ENCODE peak calls at places on chromosomes 1 and 21, in ten cellular contexts. One of them, this sample, is unnamed.

GRCh38 chr1:37478451-37478871 is 4.1 kb downstream of the ZC3H12A start:
- DNase-seq in heart left ventricle: no peak
- DNase-seq in right lobe of liver: no peak
- DNase-seq in lower leg skin: no peak
- DNase-seq in A549: peak
- DNase-seq in HCT116: no peak
- DNase-seq in IMR-90: peak
- DNase-seq in transverse colon: peak
- DNase-seq in body of pancreas: peak
- DNase-seq in stomach: peak
- DNase-seq in this sample: no peak

GRCh38 chr21:33441489-33442477 is 38.0 kb downstream of the TMEM50B start:
- DNase-seq in right lobe of liver: no peak
- DNase-seq in A549: peak
- DNase-seq in IMR-90: peak
- DNase-seq in lower leg skin: no peak
- DNase-seq in body of pancreas: peak
- DNase-seq in HCT116: no peak
- DNase-seq in heart left ventricle: peak
- DNase-seq in transverse colon: peak
- DNase-seq in stomach: no peak
- DNase-seq in this sample: no peak

GRCh38 chr21:15908187-15908586 is 178.4 kb downstream of the USP25 start:
- DNase-seq in lower leg skin: no peak
- DNase-seq in transverse colon: no peak
- DNase-seq in stomach: no peak
- DNase-seq in right lobe of liver: no peak
- DNase-seq in IMR-90: peak
- DNase-seq in HCT116: no peak
- DNase-seq in heart left ventricle: no peak
- DNase-seq in A549: no peak
- DNase-seq in body of pancreas: no peak
- DNase-seq in this sample: no peak

GRCh38 chr1:157878059-157878458 is 36.5 kb upstream of the CD5L start:
- DNase-seq in A549: peak
- DNase-seq in heart left ventricle: no peak
- DNase-seq in stomach: no peak
- DNase-seq in transverse colon: no peak
- DNase-seq in lower leg skin: no peak
- DNase-seq in IMR-90: peak
- DNase-seq in HCT116: peak
- DNase-seq in right lobe of liver: no peak
- DNase-seq in body of pancreas: no peak
- DNase-seq in this sample: no peak

GRCh38 chr1:170663011-170663410 is 920 bp upstream of the PRRX1 start:
- DNase-seq in IMR-90: peak
- DNase-seq in A549: no peak
- DNase-seq in HCT116: no peak
- DNase-seq in right lobe of liver: no peak
- DNase-seq in body of pancreas: no peak
- DNase-seq in heart left ventricle: no peak
- DNase-seq in transverse colon: no peak
- DNase-seq in stomach: no peak
- DNase-seq in lower leg skin: no peak
- DNase-seq in this sample: no peak

GRCh38 chr1:215083408-215083961 is 948 bp downstream of the KCNK2 start:
- DNase-seq in HCT116: no peak
- DNase-seq in transverse colon: no peak
- DNase-seq in IMR-90: peak
- DNase-seq in stomach: no peak
- DNase-seq in lower leg skin: no peak
- DNase-seq in A549: no peak
- DNase-seq in heart left ventricle: no peak
- DNase-seq in right lobe of liver: no peak
- DNase-seq in body of pancreas: no peak
- DNase-seq in this sample: no peak

GRCh38 chr1:16905856-16906702 is 10.3 kb downstream of the RNU1-2 start:
- DNase-seq in IMR-90: peak
- DNase-seq in stomach: no peak
- DNase-seq in right lobe of liver: no peak
- DNase-seq in transverse colon: no peak
- DNase-seq in lower leg skin: no peak
- DNase-seq in A549: no peak
- DNase-seq in body of pancreas: no peak
- DNase-seq in heart left ventricle: no peak
- DNase-seq in HCT116: no peak
- DNase-seq in this sample: no peak

GRCh38 chr1:167922023-167922422 is 8.1 kb upstream of the ADCY10 start:
- DNase-seq in IMR-90: peak
- DNase-seq in stomach: no peak
- DNase-seq in heart left ventricle: no peak
- DNase-seq in transverse colon: no peak
- DNase-seq in A549: no peak
- DNase-seq in lower leg skin: no peak
- DNase-seq in right lobe of liver: no peak
- DNase-seq in HCT116: no peak
- DNase-seq in body of pancreas: no peak
- DNase-seq in this sample: no peak

GRCh38 chr21:41441546-41441945 is 15.5 kb downstream of the MX1 start:
- DNase-seq in body of pancreas: no peak
- DNase-seq in lower leg skin: no peak
- DNase-seq in heart left ventricle: no peak
- DNase-seq in HCT116: no peak
- DNase-seq in IMR-90: no peak
- DNase-seq in stomach: no peak
- DNase-seq in right lobe of liver: no peak
- DNase-seq in A549: no peak
- DNase-seq in transverse colon: no peak
- DNase-seq in this sample: no peak

GRCh38 chr21:41444703-41445464 is 18.8 kb downstream of the MX1 start:
- DNase-seq in HCT116: no peak
- DNase-seq in transverse colon: peak
- DNase-seq in lower leg skin: no peak
- DNase-seq in A549: no peak
- DNase-seq in IMR-90: no peak
- DNase-seq in body of pancreas: no peak
- DNase-seq in stomach: peak
- DNase-seq in right lobe of liver: no peak
- DNase-seq in heart left ventricle: no peak
- DNase-seq in this sample: no peak

GRCh38 chr21:41443562-41443961 is 17.5 kb downstream of the MX1 start:
- DNase-seq in HCT116: no peak
- DNase-seq in A549: no peak
- DNase-seq in right lobe of liver: no peak
- DNase-seq in lower leg skin: no peak
- DNase-seq in transverse colon: no peak
- DNase-seq in heart left ventricle: no peak
- DNase-seq in body of pancreas: no peak
- DNase-seq in stomach: peak
- DNase-seq in IMR-90: no peak
- DNase-seq in this sample: no peak

GRCh38 chr21:41445465-41445862 is 19.4 kb downstream of the MX1 start:
- DNase-seq in transverse colon: peak
- DNase-seq in heart left ventricle: no peak
- DNase-seq in body of pancreas: no peak
- DNase-seq in right lobe of liver: no peak
- DNase-seq in stomach: peak
- DNase-seq in IMR-90: no peak
- DNase-seq in lower leg skin: no peak
- DNase-seq in HCT116: no peak
- DNase-seq in A549: no peak
- DNase-seq in this sample: no peak

DNA sequence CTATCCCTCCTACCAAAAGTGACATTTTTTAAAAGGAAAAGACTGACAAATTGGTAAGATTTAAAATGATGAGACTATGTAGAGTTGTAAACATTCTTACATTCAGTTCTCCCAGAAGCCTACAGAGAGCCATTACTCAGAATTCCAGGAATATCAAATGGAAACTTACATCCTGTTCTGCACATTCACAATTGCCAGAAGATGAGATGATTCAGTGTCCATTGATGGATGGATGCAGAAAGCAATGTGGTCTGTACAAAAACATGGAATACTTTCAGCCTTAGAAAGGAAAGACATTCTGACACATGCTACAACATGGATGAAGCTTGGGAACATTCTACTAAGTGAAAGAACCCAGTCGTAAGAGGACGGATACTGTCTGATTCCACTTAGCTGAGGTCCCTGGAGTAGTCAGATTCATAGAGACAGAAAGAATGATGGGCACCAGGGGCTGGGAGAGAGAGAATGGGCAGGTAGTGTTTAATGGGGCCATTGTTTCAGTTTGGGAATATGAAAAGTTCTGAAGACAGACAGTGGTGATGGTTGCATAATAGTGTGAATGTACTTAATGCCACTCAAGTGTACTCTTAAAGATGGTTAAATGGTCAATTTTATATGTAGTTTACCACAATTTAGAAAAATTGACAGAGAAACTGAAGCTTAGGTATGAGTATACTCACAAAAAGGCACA is 16.6 kb downstream of the MX1 start:
- DNase-seq in stomach: no peak
- DNase-seq in heart left ventricle: no peak
- DNase-seq in transverse colon: no peak
- DNase-seq in HCT116: no peak
- DNase-seq in body of pancreas: no peak
- DNase-seq in right lobe of liver: no peak
- DNase-seq in A549: no peak
- DNase-seq in lower leg skin: no peak
- DNase-seq in IMR-90: peak
- DNase-seq in this sample: no peak
- TF ChIP-seq POLR2A in stomach: no peak
- TF ChIP-seq POLR2A in heart left ventricle: no peak
- TF ChIP-seq POLR2A in transverse colon: no peak
- TF ChIP-seq POLR2A in HCT116: no peak
- TF ChIP-seq POLR2A in body of pancreas: no peak
- TF ChIP-seq POLR2A in right lobe of liver: no peak
- TF ChIP-seq POLR2A in A549: no peak
- TF ChIP-seq POLR2A in lower leg skin: no peak
- TF ChIP-seq POLR2A in IMR-90: no peak
- TF ChIP-seq POLR2A in this sample: no peak

GRCh38 chr1:25024631-25025350 is 94.7 kb upstream of the RUNX3 start:
- DNase-seq in HCT116: no peak
- DNase-seq in transverse colon: no peak
- DNase-seq in stomach: no peak
- DNase-seq in body of pancreas: no peak
- DNase-seq in A549: no peak
- DNase-seq in lower leg skin: no peak
- DNase-seq in right lobe of liver: no peak
- DNase-seq in IMR-90: no peak
- DNase-seq in heart left ventricle: no peak
- DNase-seq in this sample: no peak

GRCh38 chr1:25023826-25024225 is 93.8 kb upstream of the RUNX3 start:
- DNase-seq in A549: no peak
- DNase-seq in IMR-90: no peak
- DNase-seq in transverse colon: no peak
- DNase-seq in stomach: no peak
- DNase-seq in lower leg skin: no peak
- DNase-seq in HCT116: no peak
- DNase-seq in body of pancreas: no peak
- DNase-seq in right lobe of liver: no peak
- DNase-seq in heart left ventricle: no peak
- DNase-seq in this sample: no peak

GRCh38 chr1:25022361-25023189 is 92.5 kb upstream of the RUNX3 start:
- DNase-seq in HCT116: peak
- DNase-seq in right lobe of liver: peak
- DNase-seq in lower leg skin: peak
- DNase-seq in IMR-90: peak
- DNase-seq in heart left ventricle: peak
- DNase-seq in A549: peak
- DNase-seq in transverse colon: peak
- DNase-seq in body of pancreas: peak
- DNase-seq in stomach: peak
- DNase-seq in this sample: peak

GRCh38 chr1:25021586-25022215 is 91.6 kb upstream of the RUNX3 start:
- DNase-seq in A549: no peak
- DNase-seq in right lobe of liver: no peak
- DNase-seq in transverse colon: no peak
- DNase-seq in heart left ventricle: no peak
- DNase-seq in HCT116: no peak
- DNase-seq in lower leg skin: no peak
- DNase-seq in body of pancreas: no peak
- DNase-seq in stomach: no peak
- DNase-seq in IMR-90: no peak
- DNase-seq in this sample: no peak

DNA sequence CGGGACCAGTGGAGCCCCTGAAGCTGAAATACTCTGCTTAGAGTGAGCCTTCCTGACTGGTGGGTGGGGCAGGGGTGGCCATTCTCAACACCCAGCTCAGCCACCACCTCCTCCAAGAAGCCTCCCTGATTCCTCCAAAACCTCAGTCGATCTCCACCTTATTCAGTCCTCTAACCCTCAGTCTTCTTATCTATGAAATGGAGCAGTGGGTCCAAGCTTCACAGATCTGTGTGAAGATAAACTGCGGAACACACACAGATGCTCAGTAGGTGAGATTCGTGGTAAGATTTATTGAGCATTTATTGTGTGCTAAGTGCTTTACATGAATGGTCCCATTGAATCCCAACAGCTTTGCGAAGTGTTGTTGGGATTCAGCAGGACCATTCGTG is 93.1 kb upstream of the RUNX3 start:
- DNase-seq in IMR-90: no peak
- DNase-seq in stomach: no peak
- DNase-seq in heart left ventricle: no peak
- DNase-seq in A549: no peak
- DNase-seq in right lobe of liver: no peak
- DNase-seq in transverse colon: no peak
- DNase-seq in HCT116: no peak
- DNase-seq in lower leg skin: no peak
- DNase-seq in body of pancreas: no peak
- DNase-seq in this sample: no peak
- H3K4me3 ChIP-seq in IMR-90: no peak
- H3K4me3 ChIP-seq in stomach: no peak
- H3K4me3 ChIP-seq in heart left ventricle: no peak
- H3K4me3 ChIP-seq in A549: no peak
- H3K4me3 ChIP-seq in right lobe of liver: no peak
- H3K4me3 ChIP-seq in transverse colon: no peak
- H3K4me3 ChIP-seq in HCT116: no peak
- H3K4me3 ChIP-seq in lower leg skin: no peak
- H3K4me3 ChIP-seq in body of pancreas: no peak
- H3K4me3 ChIP-seq in this sample: no peak

GRCh38 chr21:44975720-44976555 is 36.1 kb downstream of the SLX9 start:
- DNase-seq in body of pancreas: no peak
- DNase-seq in IMR-90: no peak
- DNase-seq in heart left ventricle: no peak
- DNase-seq in right lobe of liver: no peak
- DNase-seq in stomach: no peak
- DNase-seq in A549: no peak
- DNase-seq in lower leg skin: no peak
- DNase-seq in HCT116: no peak
- DNase-seq in transverse colon: no peak
- DNase-seq in this sample: no peak
- TF ChIP-seq POLR2A in body of pancreas: no peak
- TF ChIP-seq POLR2A in IMR-90: no peak
- TF ChIP-seq POLR2A in heart left ventricle: no peak
- TF ChIP-seq POLR2A in right lobe of liver: no peak
- TF ChIP-seq POLR2A in stomach: no peak
- TF ChIP-seq POLR2A in A549: no peak
- TF ChIP-seq POLR2A in lower leg skin: no peak
- TF ChIP-seq POLR2A in HCT116: no peak
- TF ChIP-seq POLR2A in transverse colon: no peak
- TF ChIP-seq POLR2A in this sample: no peak

DNA sequence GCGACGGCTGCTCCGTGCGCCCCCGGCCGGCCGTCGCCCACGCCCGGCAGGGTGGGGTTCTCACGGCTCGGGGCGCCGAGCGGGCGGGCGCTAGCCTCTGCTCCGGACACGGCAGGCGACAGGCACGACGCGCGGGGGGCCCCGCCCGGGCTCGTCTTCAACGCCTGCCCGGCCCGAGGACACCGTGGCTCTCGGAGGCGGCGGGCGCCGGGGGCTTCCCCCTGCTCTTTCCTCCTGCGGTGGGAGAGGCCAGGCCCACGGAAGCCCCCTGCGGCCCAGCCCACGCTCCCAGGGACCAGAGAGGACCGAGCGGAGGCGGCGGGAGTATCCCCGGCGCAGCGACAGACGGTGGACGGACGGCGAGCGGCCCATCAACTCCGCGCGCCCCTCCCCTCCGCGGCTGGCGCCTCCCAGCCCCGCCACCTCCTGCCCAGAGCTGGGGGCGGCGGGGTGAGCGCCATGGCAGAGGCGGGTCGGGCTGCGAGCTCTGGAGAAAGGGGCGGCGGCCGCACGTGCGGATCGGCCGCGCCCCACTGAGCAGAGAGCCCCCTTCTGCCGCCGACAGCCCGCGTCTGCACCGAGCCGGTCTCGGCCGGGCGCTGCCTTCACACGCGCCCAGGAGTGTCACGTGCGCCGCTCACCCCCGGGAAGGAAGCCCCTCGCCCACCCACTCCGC is at the start of the genes SHE and TDRD10:
- DNase-seq in right lobe of liver: peak
- DNase-seq in IMR-90: no peak
- DNase-seq in transverse colon: peak
- DNase-seq in HCT116: no peak
- DNase-seq in A549: no peak
- DNase-seq in lower leg skin: no peak
- DNase-seq in body of pancreas: no peak
- DNase-seq in stomach: no peak
- DNase-seq in heart left ventricle: peak
- DNase-seq in this sample: peak
- H3K4me3 ChIP-seq in right lobe of liver: peak
- H3K4me3 ChIP-seq in IMR-90: peak
- H3K4me3 ChIP-seq in transverse colon: peak
- H3K4me3 ChIP-seq in HCT116: no peak
- H3K4me3 ChIP-seq in A549: peak
- H3K4me3 ChIP-seq in lower leg skin: peak
- H3K4me3 ChIP-seq in body of pancreas: no peak
- H3K4me3 ChIP-seq in stomach: peak
- H3K4me3 ChIP-seq in heart left ventricle: peak
- H3K4me3 ChIP-seq in this sample: peak

This sample was measured in uterus.